ENCODE peak calls at places on chromosomes 12 and 14, in ten cellular contexts. W is psoas muscle, V is heart left ventricle, S is colonic mucosa, B is suprapubic skin, T is cardiac muscle cell, M is pancreas, C is GM23338, A is right lobe of liver, K is lower lobe of right lung. F is an unnamed sample.

GRCh38 chr14:93013368-93013719 is 90.4 kb downstream of the CHGA start:
- DNase-seq in B (no peak), S (no peak), C (no peak), V (no peak), W (no peak), K (no peak), A (no peak), M (no peak), T (no peak), F (peak; percentile 43)

GRCh38 chr12:118061876-118062791 is 1.2 kb upstream of the WSB2 start:
- DNase-seq in C (peak; percentile 90), T (peak; percentile 47), A (peak; percentile 37), W (peak; percentile 53), V (peak; percentile 47), S (peak; percentile 65), K (peak; percentile 52), B (peak; percentile 81), M (peak; percentile 65), F (peak; percentile 58)

GRCh38 chr14:89245802-89246201 is 171.2 kb downstream of the FOXN3 start:
- DNase-seq in B (no peak), V (no peak), T (no peak), C (no peak), A (no peak), M (no peak), W (no peak), S (no peak), K (no peak), F (no peak)

GRCh38 chr12:2403221-2403976 is 350.6 kb downstream of the CACNA1C start:
- DNase-seq in B (no peak), C (no peak), W (no peak), M (no peak), T (no peak), V (no peak), S (no peak), K (no peak), A (no peak), F (no peak)

GRCh38 chr12:46661161-46661845 is 164.5 kb downstream of the SLC38A4 start:
- DNase-seq in B (no peak), K (no peak), W (no peak), V (peak; percentile 24), M (no peak), C (peak; percentile 80), S (peak; percentile 33), T (peak; percentile 78), A (no peak), F (peak; percentile 58)

GRCh38 chr12:3761116-3761770 is 8.3 kb upstream of the CRACR2A start:
- DNase-seq in W (no peak), S (no peak), C (no peak), M (no peak), B (no peak), T (no peak), V (no peak), K (no peak), A (no peak), F (no peak)

GRCh38 chr14:74133833-74134481 is 49.2 kb downstream of the LIN52 start:
- DNase-seq in S (peak; percentile 24), T (peak; percentile 14), M (no peak), V (no peak), B (no peak), K (no peak), C (peak; percentile 7), W (no peak), A (no peak), F (no peak)

GRCh38 chr12:120956579-120957360 is 21.6 kb upstream of the HNF1A start:
- DNase-seq in A (no peak), C (no peak), S (peak; percentile 83), W (no peak), K (no peak), M (no peak), V (no peak), B (no peak), T (no peak), F (no peak)

GRCh38 chr14:103659631-103660030 is 30.6 kb downstream of the KLC1 start:
- DNase-seq in B (no peak), T (no peak), K (no peak), V (no peak), A (no peak), M (no peak), W (no peak), S (no peak), C (no peak), F (no peak)

GRCh38 chr14:81472096-81472800 is 61.4 kb downstream of the SEL1L start:
- DNase-seq in K (no peak), W (no peak), M (no peak), A (no peak), V (no peak), T (no peak), B (no peak), S (no peak), C (peak; percentile 15), F (no peak)
- H3K4me1 ChIP-seq in K (no peaks in the 10 kb centered on the region), W (no peaks in the 10 kb centered on the region), M (no peaks in the 10 kb centered on the region), A (no peaks in the 10 kb centered on the region), V (no peaks in the 10 kb centered on the region), T (no peaks in the 10 kb centered on the region), B (peaks cover 16% of the 10 kb centered on the region), S (no peaks in the 10 kb centered on the region), C (no peaks in the 10 kb centered on the region), F (no peaks in the 10 kb centered on the region)

DNA sequence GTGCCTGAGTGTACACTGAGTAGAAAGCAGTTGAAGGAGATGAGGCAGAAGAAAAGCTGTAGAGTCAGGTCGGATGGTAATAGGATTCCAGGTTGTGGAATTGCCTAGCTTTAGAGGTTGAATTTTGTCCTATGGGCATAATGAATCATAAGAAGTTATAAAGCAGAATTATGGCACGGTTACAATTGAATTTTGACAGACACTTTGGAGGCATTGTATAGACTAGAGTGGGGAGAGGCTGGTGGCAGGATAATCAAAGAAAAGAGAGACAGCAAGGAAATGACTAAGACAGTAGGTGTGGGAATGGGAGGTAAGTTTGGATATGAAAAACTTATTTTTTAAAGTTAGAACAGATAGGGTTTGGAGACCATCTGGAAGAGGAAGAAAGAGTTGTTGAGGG is 102.6 kb downstream of the NTN4 start:
- DNase-seq in M (no peak), S (no peak), C (no peak), A (no peak), V (no peak), W (no peak), T (no peak), K (no peak), B (no peak), F (no peak)
- H3K36me3 ChIP-seq in M (peaks cover 8% of the 10 kb centered on the region), S (no peaks in the 10 kb centered on the region), C (no peaks in the 10 kb centered on the region), A (no peaks in the 10 kb centered on the region), V (no peaks in the 10 kb centered on the region), W (no peaks in the 10 kb centered on the region), T (no peaks in the 10 kb centered on the region), K (peaks cover 9% of the 10 kb centered on the region), B (no peaks in the 10 kb centered on the region), F (no peaks in the 10 kb centered on the region)

DNA sequence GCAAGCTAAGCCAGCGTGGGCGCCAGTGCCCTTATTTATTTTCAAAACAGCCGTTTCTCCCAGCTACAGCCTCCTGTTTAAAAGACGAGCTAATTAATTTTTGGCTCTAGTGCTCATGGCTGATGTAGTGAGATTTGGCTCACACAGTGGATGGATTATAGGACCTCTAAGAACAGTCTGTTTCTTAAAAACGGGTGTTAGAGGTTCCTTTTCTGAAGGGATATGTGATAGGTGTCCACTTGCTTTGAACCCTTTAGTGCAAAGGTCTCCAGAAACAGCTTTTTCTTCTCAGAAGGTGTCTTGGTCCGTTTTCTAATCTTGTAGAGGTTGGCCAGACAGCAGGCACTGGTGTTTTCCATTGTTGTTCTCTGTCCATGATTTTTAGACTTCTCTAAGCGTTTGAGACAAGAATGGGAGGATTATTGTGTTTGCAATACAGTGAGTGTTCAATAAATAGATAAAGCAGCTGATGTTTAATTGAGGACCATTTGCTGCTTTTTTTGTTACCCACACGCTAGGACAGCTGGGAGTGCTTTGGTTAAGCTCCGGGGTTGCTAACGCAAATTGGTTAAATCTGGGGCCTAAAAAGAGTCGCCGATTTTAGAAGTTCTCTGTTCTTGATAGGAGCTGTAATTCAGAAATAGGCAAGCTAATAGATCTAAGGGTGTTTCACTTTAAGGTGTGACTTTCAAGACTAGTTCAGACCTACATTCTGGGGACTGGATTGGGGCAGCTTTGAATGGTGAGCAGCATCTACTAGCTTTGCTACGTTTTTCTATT is 1.0 kb downstream of the BORCS5 start:
- DNase-seq in W (no peak), K (no peak), S (no peak), V (no peak), A (no peak), M (no peak), C (no peak), T (no peak), B (no peak), F (no peak)
- TF ChIP-seq CTCF in W (no peak), K (no peak), S (no peak), V (no peak), A (no peak), M (no peak), C (no peak), T (no peak), B (no peak), F (no peak)

GRCh38 chr14:24144451-24144850 is 2.0 kb downstream of the PSME2 start:
- DNase-seq in B (no peak), S (no peak), V (no peak), W (no peak), C (no peak), K (no peak), M (no peak), T (no peak), A (no peak), F (no peak)
- H3K4me1 ChIP-seq in B (peaks cover 54% of the 10 kb centered on the region), S (peaks cover 26% of the 10 kb centered on the region), V (peaks cover 34% of the 10 kb centered on the region), W (peaks cover 49% of the 10 kb centered on the region), C (peaks cover 23% of the 10 kb centered on the region), K (peaks cover 51% of the 10 kb centered on the region), M (peaks cover 8% of the 10 kb centered on the region), T (peaks cover 17% of the 10 kb centered on the region), A (peaks cover 19% of the 10 kb centered on the region), F (peaks cover 27% of the 10 kb centered on the region)

DNA sequence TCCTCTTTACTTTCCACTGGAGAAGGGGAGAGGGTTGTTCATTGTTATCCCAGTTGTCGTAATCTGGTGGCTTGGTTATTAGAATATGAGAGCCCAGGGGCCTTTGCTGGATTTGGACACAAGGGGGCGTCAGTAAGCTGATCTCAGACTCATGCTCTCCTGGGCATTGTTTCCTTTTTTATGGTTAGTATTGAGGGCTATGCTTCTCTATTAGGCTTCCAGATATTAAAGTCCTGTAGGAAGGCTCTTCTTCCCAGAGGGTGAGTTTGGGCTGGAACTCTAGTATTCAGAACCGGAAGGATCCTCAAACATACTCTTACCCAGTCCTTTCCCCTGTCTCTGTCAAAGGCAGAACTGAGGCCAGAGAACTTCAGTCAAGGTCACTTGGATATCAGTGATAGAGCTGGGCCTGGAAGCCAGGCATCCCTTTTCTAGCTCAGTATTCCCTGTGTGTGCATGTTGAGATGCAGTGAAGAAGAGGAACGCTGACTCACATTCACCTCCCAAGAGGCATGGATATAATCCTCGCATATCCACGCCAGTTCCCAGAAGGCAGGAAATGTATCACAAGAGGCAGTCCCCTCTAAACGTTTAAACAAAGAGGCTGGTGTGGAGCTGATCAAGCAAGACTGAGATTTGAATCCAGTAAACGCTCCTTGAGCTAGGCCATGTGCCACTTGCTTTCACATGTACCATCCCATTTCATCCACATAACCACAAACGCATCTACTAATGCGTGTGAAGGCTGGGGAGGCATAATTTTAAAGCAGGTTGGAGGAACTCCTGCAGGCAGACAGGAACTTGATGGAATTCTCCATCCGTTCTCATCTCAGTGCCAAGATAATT is 41.6 kb downstream of the UBE3B start:
- DNase-seq in B (no peak), C (peak; percentile 83), V (peak; percentile 60), A (peak; percentile 51), T (peak; percentile 82), W (peak; percentile 74), K (peak; percentile 52), S (peak; percentile 69), M (peak; percentile 74), F (peak; percentile 87)
- H3K36me3 ChIP-seq in B (peaks cover 96% of the 10 kb centered on the region), C (no peaks in the 10 kb centered on the region), V (peaks cover 81% of the 10 kb centered on the region), A (peaks cover 55% of the 10 kb centered on the region), T (peaks cover 30% of the 10 kb centered on the region), W (peaks cover 97% of the 10 kb centered on the region), K (peaks cover 96% of the 10 kb centered on the region), S (peaks cover 11% of the 10 kb centered on the region), M (peaks cover 42% of the 10 kb centered on the region), F (no peaks in the 10 kb centered on the region)